ENCODE peak calls at places on chromosome 7, in six cellular contexts. D is CD8-positive, alpha-beta memory T cell; H is IMR-90; Y is naive thymus-derived CD4-positive, alpha-beta T cell; Q is lower lobe of right lung; C is mammary epithelial cell. J is an unnamed sample.
A peak's percentile ranks its signal among the peaks of the same experiment; 100 is the strongest.

GRCh38 chr7:25148772-25149575 is 23.9 kb upstream of the CYCS start:
- DNase-seq in C (no peak), H (no peak), Y (no peak), Q (no peak), D (no peak), J (no peak)

GRCh38 chr7:18402488-18403183 is 92.9 kb upstream of the HDAC9 start:
- DNase-seq in Q (no peak), H (peak; percentile 88), Y (no peak), C (no peak), D (no peak), J (no peak)

GRCh38 chr7:26891400-26892355 is 27.3 kb upstream of the SKAP2 start:
- DNase-seq in H (peak; percentile 41), C (peak; percentile 44), Y (no peak), D (no peak), Q (no peak), J (no peak)

GRCh38 chr7:138667535-138667934 is 33.6 kb downstream of the SVOPL start:
- DNase-seq in C (no peak), H (no peak), Y (no peak), D (no peak), Q (no peak), J (no peak)

GRCh38 chr7:1950623-1951523 is 280.8 kb downstream of the ELFN1 start:
- DNase-seq in D (no peak), C (no peak), Y (no peak), H (peak; percentile 3), Q (peak; percentile 67), J (peak; percentile 60)

GRCh38 chr7:142776206-142776844 is 5.6 kb downstream of the PRSS2 start:
- DNase-seq in D (no peak), Y (no peak), H (peak; percentile 40), C (no peak), Q (no peak), J (no peak)

GRCh38 chr7:157476201-157476600 is 139.4 kb downstream of the DNAJB6 start:
- DNase-seq in H (no peak), C (no peak), D (no peak), Q (peak; percentile 16), Y (no peak), J (no peak)

GRCh38 chr7:151637781-151638261 is 118.1 kb upstream of the RHEB start:
- DNase-seq in Q (no peak), C (no peak), Y (no peak), H (peak; percentile 52), D (no peak), J (no peak)

GRCh38 chr7:127927339-127927679 is 103.9 kb downstream of the LRRC4 start:
- DNase-seq in D (no peak), Q (no peak), H (peak; percentile 46), Y (no peak), C (no peak), J (no peak)

GRCh38 chr7:8260871-8261707 is 878 bp downstream of the ICA1 start:
- DNase-seq in D (no peak), Q (peak; percentile 70), H (no peak), C (peak; percentile 19), Y (peak; percentile 25), J (peak; percentile 76)

GRCh38 chr7:140940866-140941265 is 16.1 kb upstream of the BRAF start:
- DNase-seq in C (no peak), H (no peak), D (no peak), Y (no peak), Q (no peak), J (no peak)

GRCh38 chr7:83410989-83411591 is 237.8 kb downstream of the SEMA3E start:
- DNase-seq in Q (no peak), D (no peak), C (peak; percentile 9), Y (no peak), H (peak; percentile 61), J (peak; percentile 34)

GRCh38 chr7:47940482-47941001 is 7.7 kb downstream of the PKD1L1 start:
- DNase-seq in D (no peak), Y (no peak), H (peak; percentile 77), C (no peak), Q (no peak), J (peak; percentile 80)

GRCh38 chr7:51324206-51324884 is 7.7 kb upstream of the COBL start:
- DNase-seq in Y (no peak), D (no peak), H (no peak), Q (no peak), C (peak; percentile 67), J (no peak)

GRCh38 chr7:44557485-44557884 is 16.2 kb downstream of the DDX56 start:
- DNase-seq in H (no peak), D (no peak), Y (no peak), Q (no peak), C (no peak), J (no peak)

DNA sequence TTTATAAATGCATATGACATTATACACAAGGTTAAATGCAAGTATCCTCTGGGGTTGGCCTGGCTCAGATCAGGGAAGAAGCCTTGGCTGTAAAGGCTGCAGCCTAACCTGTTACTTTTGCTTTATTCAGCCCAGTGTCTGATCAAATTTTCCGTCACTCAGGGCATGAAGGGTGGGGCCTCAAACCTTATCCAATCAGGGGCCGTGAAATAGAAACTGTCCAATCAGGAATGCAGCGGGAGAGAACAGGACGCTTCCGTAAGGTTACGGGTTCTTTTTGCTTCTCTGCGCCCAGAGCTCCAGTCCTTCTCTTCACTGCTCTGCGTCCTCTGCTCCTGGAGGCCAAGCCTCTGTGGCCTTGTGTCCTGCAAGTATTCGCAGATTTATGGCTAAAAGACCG is at the start of gene ZNF716:
- DNase-seq in Q (no peak), Y (no peak), C (no peak), D (no peak), H (no peak), J (no peak)
- H3K9me3 ChIP-seq in Q (no peaks in the 10 kb centered on the region), Y (no peaks in the 10 kb centered on the region), C (peaks cover 6% of the 10 kb centered on the region), D (no peaks in the 10 kb centered on the region), H (peaks cover 2% of the 10 kb centered on the region), J (peaks cover 70% of the 10 kb centered on the region)

GRCh38 chr7:70317356-70317755 is 719.1 kb downstream of the AUTS2 start:
- DNase-seq in H (no peak), Y (no peak), C (peak; percentile 52), Q (no peak), D (no peak), J (no peak)

GRCh38 chr7:70312336-70312735 is 714.1 kb downstream of the AUTS2 start:
- DNase-seq in C (no peak), H (no peak), Y (no peak), Q (no peak), D (no peak), J (no peak)

GRCh38 chr7:70314221-70314620 is 715.9 kb downstream of the AUTS2 start:
- DNase-seq in Q (no peak), H (no peak), D (no peak), Y (no peak), C (no peak), J (no peak)

GRCh38 chr7:70316745-70317144 is 718.5 kb downstream of the AUTS2 start:
- DNase-seq in Q (no peak), D (no peak), H (no peak), C (no peak), Y (no peak), J (no peak)

DNA sequence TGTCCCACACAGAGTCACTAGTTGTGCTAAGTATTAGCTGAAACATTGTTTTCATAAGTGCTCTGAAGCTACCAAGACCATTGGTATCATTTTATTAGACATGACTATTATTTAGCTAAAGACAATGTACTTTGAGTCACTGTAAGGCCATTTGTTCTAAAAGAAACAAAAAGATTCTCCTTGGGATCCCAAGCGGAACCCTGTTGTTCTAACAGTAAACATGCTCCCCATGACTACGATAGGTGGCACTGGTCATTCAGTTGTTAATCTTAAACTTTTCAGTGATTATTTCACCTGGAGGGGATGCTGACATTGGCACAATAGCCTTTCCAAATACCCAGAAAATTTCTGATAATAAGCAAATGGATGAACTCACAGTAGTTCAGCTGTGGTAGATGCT is 715.0 kb downstream of the AUTS2 start:
- DNase-seq in Y (no peak), D (no peak), Q (no peak), C (no peak), H (no peak), J (no peak)
- H3K9me3 ChIP-seq in Y (no peaks in the 10 kb centered on the region), D (no peaks in the 10 kb centered on the region), Q (no peaks in the 10 kb centered on the region), C (no peaks in the 10 kb centered on the region), H (peaks cover 3% of the 10 kb centered on the region), J (no peaks in the 10 kb centered on the region)

GRCh38 chr7:29325508-29325907 is 130.9 kb downstream of the CHN2 start:
- DNase-seq in Y (no peak), C (no peak), Q (no peak), D (no peak), H (no peak), J (peak; percentile 40)

GRCh38 chr7:29328811-29329210 is 134.2 kb downstream of the CHN2 start:
- DNase-seq in C (no peak), D (no peak), Y (no peak), H (no peak), Q (no peak), J (no peak)

GRCh38 chr7:29328050-29328449 is 133.5 kb downstream of the CHN2 start:
- DNase-seq in Q (no peak), H (no peak), D (no peak), C (no peak), Y (no peak), J (no peak)

GRCh38 chr7:29326872-29327271 is 132.3 kb downstream of the CHN2 start:
- DNase-seq in D (no peak), H (no peak), C (no peak), Q (no peak), Y (no peak), J (no peak)

GRCh38 chr7:29327455-29327854 is 132.9 kb downstream of the CHN2 start:
- DNase-seq in D (no peak), Q (no peak), Y (no peak), C (no peak), H (no peak), J (no peak)
- H3K9me3 ChIP-seq in D (no peaks in the 10 kb centered on the region), Q (no peaks in the 10 kb centered on the region), Y (no peaks in the 10 kb centered on the region), C (no peaks in the 10 kb centered on the region), H (no peaks in the 10 kb centered on the region), J (no peaks in the 10 kb centered on the region)

DNA sequence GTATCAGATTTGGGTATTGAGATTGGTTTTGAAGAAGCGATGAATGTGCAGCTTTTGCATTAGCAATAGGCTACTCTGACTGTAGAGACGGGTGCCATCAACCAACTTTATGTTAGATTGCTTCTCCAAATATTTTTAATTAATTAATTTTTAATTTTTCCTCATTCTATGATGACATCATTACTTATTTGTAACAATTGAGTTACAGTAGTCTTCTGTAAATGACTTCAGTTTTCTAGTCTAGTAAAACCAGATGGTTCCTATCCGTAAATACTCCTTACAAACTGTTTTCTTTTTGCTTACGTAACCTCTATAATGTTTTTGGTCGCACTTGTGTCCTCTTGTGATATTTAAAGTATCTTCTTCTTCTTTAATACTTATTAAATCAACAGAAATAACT is 118.1 kb downstream of the ZNF736 start:
- DNase-seq in Y (no peak), H (no peak), Q (no peak), C (no peak), D (no peak), J (no peak)
- H3K9me3 ChIP-seq in Y (no peaks in the 10 kb centered on the region), H (peaks cover 11% of the 10 kb centered on the region), Q (peaks cover 21% of the 10 kb centered on the region), C (peaks cover 4% of the 10 kb centered on the region), D (no peaks in the 10 kb centered on the region), J (peaks cover 55% of the 10 kb centered on the region)